ENCODE peak calls at places on chromosome 9, in seven cellular contexts. A is AG04450; G is stimulated activated CD8-positive, alpha-beta memory T cell treated with anti-CD3 and anti-CD28 coated beads, Interleukin-12 subunit alpha, Interleukin-12 subunit beta, amount 100 ng/mL, for 1 hour; M is non-pigmented ciliary epithelial cell; O is C1 segment of cervical spinal cord; Z is H1; V is right cardiac atrium. H is an unnamed sample.

GRCh38 chr9:18947772-18948391 is 85.1 kb downstream of the SAXO1 start:
- DNase-seq in A (no peak), G (no peak), M (no peak), O (no peak), Z (no peak), V (no peak), H (no peak)

GRCh38 chr9:35357116-35357515 is 132.8 kb upstream of the RUSC2 start:
- DNase-seq in A (no peak), G (no peak), M (no peak), O (no peak), Z (no peak), V (no peak), H (no peak)

GRCh38 chr9:133994359-133995011 is 2.4 kb upstream of the VAV2 start:
- DNase-seq in A (no peak), G (peak; percentile 67), M (no peak), O (peak; percentile 15), Z (peak; percentile 96), V (peak; percentile 92), H (peak; percentile 62)

GRCh38 chr9:134488901-134489280 is 152.7 kb upstream of the COL5A1 start:
- DNase-seq in A (no peak), G (no peak), M (no peak), O (no peak), Z (no peak), V (no peak), H (no peak)

GRCh38 chr9:37410969-37411785 is 11.3 kb upstream of the GRHPR start:
- DNase-seq in A (no peak), G (no peak), M (no peak), O (no peak), Z (peak; percentile 74), V (no peak), H (peak; percentile 38)

GRCh38 chr9:72038890-72039410 is 21.5 kb downstream of the C9orf57 start:
- DNase-seq in A (peak; percentile 61), G (peak; percentile 47), M (no peak), O (peak; percentile 17), Z (peak; percentile 92), V (peak; percentile 83), H (peak; percentile 80)

GRCh38 chr9:126413470-126414051 is 86.9 kb downstream of the MVB12B start:
- DNase-seq in A (no peak), G (no peak), M (no peak), O (no peak), Z (no peak), V (no peak), H (no peak)

GRCh38 chr9:82021198-82021597 is 32.6 kb downstream of the SPATA31D1 start:
- DNase-seq in A (peak; percentile 89), G (no peak), M (peak; percentile 97), O (no peak), Z (no peak), V (no peak), H (peak; percentile 95)

H was measured in cerebellar cortex.